ENCODE peak calls at places on chromosomes 11 and 22, in nine cellular contexts. M, G, Z, B, H, N, D, E and K are unnamed samples.
A peak's percentile ranks its signal among the peaks of the same experiment; 100 is the strongest.

GRCh38 chr11:102254047-102254446 is 63.2 kb upstream of the BIRC3 start:
- DNase-seq in M (no peak), G (no peak), Z (no peak), B (peak; percentile 40), H (no peak), N (no peak), D (no peak), E (no peak), K (no peak)

GRCh38 chr11:86440305-86440716 is 65.6 kb downstream of the CCDC81 start:
- DNase-seq in M (peak; percentile 87), G (no peak), Z (no peak), B (no peak), H (peak; percentile 73), N (no peak), D (peak; percentile 30), E (peak; percentile 40), K (no peak)

GRCh38 chr11:111183706-111184105 is 61.8 kb upstream of the POU2AF2 start:
- DNase-seq in M (no peak), G (no peak), Z (no peak), B (no peak), H (no peak), N (no peak), D (no peak), E (no peak), K (no peak)

GRCh38 chr11:120067361-120068113 is 70.4 kb downstream of the TRIM29 start:
- DNase-seq in M (no peak), G (no peak), Z (no peak), B (no peak), H (no peak), N (no peak), D (no peak), E (no peak), K (no peak)

GRCh38 chr22:22773979-22774738 is 113.5 kb upstream of the IGLL5 start:
- DNase-seq in M (no peak), G (no peak), Z (no peak), B (no peak), H (no peak), N (no peak), D (no peak), E (no peak), K (no peak)

GRCh38 chr11:2584812-2585565 is 114.8 kb downstream of the KCNQ1OT1 start:
- DNase-seq in M (no peak), G (no peak), Z (no peak), B (no peak), H (peak; percentile 55), N (no peak), D (peak; percentile 1), E (peak; percentile 4), K (no peak)

GRCh38 chr11:69889400-69890372 is 70.5 kb upstream of the FGF3 start:
- DNase-seq in M (no peak), G (no peak), Z (no peak), B (peak; percentile 55), H (no peak), N (no peak), D (no peak), E (no peak), K (no peak)

GRCh38 chr22:37529652-37530345 is 10.6 kb upstream of the CARD10 start:
- DNase-seq in M (no peak), G (no peak), Z (no peak), B (no peak), H (no peak), N (no peak), D (peak; percentile 52), E (no peak), K (no peak)

GRCh38 chr11:68821670-68822069 is 20.0 kb downstream of the CPT1A start:
- DNase-seq in M (no peak), G (no peak), Z (no peak), B (peak; percentile 22), H (no peak), N (no peak), D (no peak), E (no peak), K (no peak)

GRCh38 chr11:121293276-121293569 is 652 bp downstream of the SC5D start:
- DNase-seq in M (no peak), G (peak; percentile 71), Z (no peak), B (no peak), H (no peak), N (no peak), D (no peak), E (no peak), K (no peak)

GRCh38 chr11:67302571-67303131 is 679 bp upstream of the SSH3 start:
- DNase-seq in M (no peak), G (no peak), Z (no peak), B (peak; percentile 78), H (peak; percentile 80), N (no peak), D (no peak), E (peak; percentile 44), K (no peak)

GRCh38 chr22:40965936-40966557 is 14.9 kb downstream of the RBX1 start:
- DNase-seq in M (no peak), G (no peak), Z (no peak), B (no peak), H (peak; percentile 30), N (no peak), D (no peak), E (no peak), K (no peak)

GRCh38 chr11:70820712-70821111 is 422.4 kb downstream of the CTTN start:
- DNase-seq in M (no peak), G (no peak), Z (no peak), B (no peak), H (no peak), N (no peak), D (no peak), E (no peak), K (no peak)

GRCh38 chr11:64996710-64997380 is at the start of gene BATF2:
- DNase-seq in M (peak; percentile 57), G (peak; percentile 73), Z (no peak), B (peak; percentile 86), H (peak; percentile 92), N (no peak), D (peak; percentile 89), E (peak; percentile 70), K (peak; percentile 68)

GRCh38 chr11:114880458-114880857 is 202.1 kb downstream of the NXPE2 start:
- DNase-seq in M (no peak), G (no peak), Z (no peak), B (no peak), H (no peak), N (no peak), D (no peak), E (no peak), K (no peak)

GRCh38 chr11:2511421-2512369 is 66.9 kb downstream of the KCNQ1 start:
- DNase-seq in M (no peak), G (no peak), Z (no peak), B (peak; percentile 1), H (peak; percentile 68), N (no peak), D (peak; percentile 30), E (no peak), K (no peak)

DNA sequence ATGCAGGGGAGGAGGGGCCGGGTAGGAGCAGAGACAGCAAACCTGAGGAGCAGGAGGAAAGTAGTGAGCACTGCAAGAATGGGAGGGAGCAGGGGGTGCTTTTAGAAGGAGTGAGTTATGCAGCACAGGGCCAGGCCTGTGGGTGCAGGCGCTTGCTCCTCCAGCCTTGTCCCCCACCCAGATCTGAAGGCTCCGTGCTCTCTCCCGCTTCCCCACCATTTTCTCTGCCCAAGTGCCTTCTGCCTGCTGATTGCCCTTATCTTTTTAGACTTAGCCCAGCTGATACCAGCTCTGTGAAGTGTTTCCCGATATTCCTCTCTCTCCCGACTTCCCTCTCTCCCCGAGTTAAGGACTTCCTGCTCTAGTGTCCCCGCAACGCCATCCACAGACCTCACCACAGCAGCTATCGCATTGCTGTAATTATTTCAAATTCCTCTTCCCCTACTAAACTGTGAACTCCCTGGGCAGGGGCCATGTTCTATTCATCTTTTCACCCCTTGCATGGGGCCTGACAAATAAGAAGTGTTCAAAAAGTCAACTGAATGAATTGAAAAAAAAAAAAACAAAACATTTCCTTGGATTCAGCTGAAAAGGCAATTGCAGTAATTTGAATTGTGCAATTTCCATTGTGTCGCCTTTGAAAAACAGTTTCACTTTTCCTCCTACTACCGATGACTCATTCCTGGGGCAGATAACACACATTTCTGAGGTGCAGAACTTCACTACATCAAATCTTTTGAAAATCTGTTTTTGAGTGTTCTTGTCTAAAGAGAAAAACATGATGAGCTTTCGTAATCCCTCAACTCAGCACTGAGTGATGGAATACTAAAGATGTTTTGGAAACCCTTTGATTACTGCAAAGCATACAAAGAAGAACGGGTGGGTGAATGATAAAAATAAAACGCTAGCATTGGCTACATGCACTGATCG is 69.7 kb upstream of the BMAL1 start:
- DNase-seq in M (peak; percentile 91), G (peak; percentile 84), Z (no peak), B (no peak), H (no peak), N (peak; percentile 30), D (peak; percentile 45), E (no peak), K (no peak)
- H3K4me3 ChIP-seq in M (peak overlapping the region; percentile 42), G (peak overlapping the region; percentile 43), Z (peak overlapping the region; percentile 59), B (no peak overlapping the region), H (peak overlapping the region; percentile 32), N (peak overlapping the region; percentile 37), D (no peak overlapping the region), E (peak overlapping the region; percentile 39), K (no peak overlapping the region)

DNA sequence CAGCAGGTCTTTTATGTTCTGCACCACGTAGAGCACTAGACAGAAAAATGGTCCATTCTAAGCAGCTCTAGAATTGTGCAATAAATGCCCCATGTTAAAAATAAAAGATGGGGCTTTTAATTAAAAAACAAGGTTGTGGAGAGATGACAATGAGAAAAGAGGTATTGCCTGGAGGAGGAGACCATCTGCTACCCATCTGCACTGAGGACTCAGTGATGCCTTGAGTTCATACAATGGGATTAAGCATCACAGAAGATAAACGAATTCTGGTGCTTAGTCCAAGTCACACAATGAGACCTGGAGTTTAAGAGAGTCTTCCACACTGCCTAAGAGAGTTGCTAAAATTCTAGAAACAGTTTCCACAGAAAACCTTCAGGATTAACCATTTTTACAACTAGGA is 73.6 kb downstream of the PAK1 start:
- DNase-seq in M (no peak), G (no peak), Z (no peak), B (peak; percentile 40), H (no peak), N (no peak), D (no peak), E (no peak), K (no peak)
- H3K27ac ChIP-seq in M (no peak overlapping the region), G (no peak overlapping the region), Z (no peak overlapping the region), B (peak overlapping the region; percentile 42), H (no peak overlapping the region), N (no peak overlapping the region), D (no peak overlapping the region), E (no peak overlapping the region), K (no peak overlapping the region)

GRCh38 chr11:18722293-18722637 is 3.7 kb downstream of the IGSF22 start:
- DNase-seq in M (no peak), G (no peak), Z (no peak), B (no peak), H (no peak), N (no peak), D (no peak), E (no peak), K (no peak)
- H3K4me3 ChIP-seq in M (no peak overlapping the region), G (no peak overlapping the region), Z (peak overlapping the region; percentile 81), B (peak overlapping the region; percentile 64), H (peak overlapping the region; percentile 69), N (no peak overlapping the region), D (no peak overlapping the region), E (no peak overlapping the region), K (no peak overlapping the region)

DNA sequence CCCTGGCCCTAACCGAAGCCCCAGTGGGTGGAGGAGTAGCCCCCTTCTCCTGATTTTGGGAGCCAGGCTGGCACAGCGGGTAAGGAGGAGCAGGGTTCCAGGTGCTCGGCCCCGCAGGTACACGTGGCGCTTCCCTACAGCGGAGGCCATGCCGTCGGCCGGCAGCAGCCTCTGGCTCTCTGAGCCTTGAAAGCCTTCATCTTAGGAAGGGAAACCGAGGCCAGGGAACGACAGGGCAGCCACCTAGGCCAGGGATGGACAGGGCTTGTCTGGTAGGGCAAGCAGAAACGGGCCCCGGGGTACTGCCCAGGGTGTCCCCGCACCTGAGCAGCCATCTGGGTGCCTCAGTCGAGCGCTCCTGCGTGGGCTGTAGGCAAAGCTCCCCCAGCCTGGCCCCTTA is 28.7 kb downstream of the MOB2 start:
- DNase-seq in M (no peak), G (no peak), Z (no peak), B (no peak), H (no peak), N (no peak), D (no peak), E (no peak), K (no peak)
- H3K27ac ChIP-seq in M (no peak overlapping the region), G (no peak overlapping the region), Z (no peak overlapping the region), B (no peak overlapping the region), H (peak overlapping the region; percentile 94), N (no peak overlapping the region), D (no peak overlapping the region), E (no peak overlapping the region), K (no peak overlapping the region)